ENCODE peak calls at places on chromosomes 3 and 15, in eight cellular contexts. K is nephron progenitor cell, Z is endothelial cell, J is Peyer's patch, P is IMR-90, X is GM20000, N is right atrium auricular region, U is testis. H is an unnamed sample.

GRCh38 chr15:70741677-70742293 is 21.6 kb downstream of the UACA start:
- DNase-seq in K (no peak), J (no peak), U (no peak), X (no peak), Z (no peak), N (no peak), P (peak), H (no peak)

GRCh38 chr3:34056951-34057390 is 258.5 kb downstream of the PDCD6IP start:
- DNase-seq in U (no peak), J (no peak), N (no peak), P (peak), K (no peak), X (no peak), Z (no peak), H (no peak)

GRCh38 chr15:63973212-63974009 is 72.9 kb downstream of the DAPK2 start:
- DNase-seq in J (no peak), U (no peak), X (no peak), K (no peak), P (peak), N (peak), Z (no peak), H (no peak)

GRCh38 chr15:57476533-57476975 is 100.2 kb downstream of the CGNL1 start:
- DNase-seq in J (no peak), U (no peak), N (no peak), K (no peak), Z (no peak), X (no peak), P (peak), H (no peak)

GRCh38 chr15:84976746-84977345 is 4.8 kb upstream of the PDE8A start:
- DNase-seq in U (no peak), N (no peak), K (no peak), J (no peak), X (peak), Z (no peak), P (no peak), H (no peak)

GRCh38 chr3:104298662-104299061 is 1068.0 kb upstream of the ALCAM start:
- DNase-seq in N (no peak), K (no peak), X (no peak), J (no peak), Z (no peak), U (no peak), P (no peak), H (no peak)

GRCh38 chr15:44832068-44832467 is 95.7 kb downstream of the TRIM69 start:
- DNase-seq in U (no peak), Z (no peak), N (no peak), X (no peak), J (no peak), P (no peak), K (no peak), H (no peak)

GRCh38 chr3:42014443-42014945 is 52.6 kb upstream of the ULK4 start:
- DNase-seq in J (peak), N (no peak), Z (no peak), U (peak), K (no peak), X (no peak), P (no peak), H (no peak)

GRCh38 chr3:134699721-134700120 is 48.9 kb upstream of the KY start:
- DNase-seq in X (no peak), N (peak), J (no peak), P (no peak), K (no peak), Z (no peak), U (no peak), H (no peak)

GRCh38 chr3:42746455-42747450 is 26.3 kb downstream of the CCDC13 start:
- DNase-seq in Z (no peak), K (no peak), X (no peak), N (peak), J (no peak), U (no peak), P (peak), H (no peak)

GRCh38 chr15:80106051-80106450 is 46.6 kb downstream of the ZFAND6 start:
- DNase-seq in J (no peak), X (no peak), N (no peak), U (no peak), K (no peak), P (peak), Z (no peak), H (no peak)

GRCh38 chr3:102488316-102488715 is 53.5 kb downstream of the ZPLD1 start:
- DNase-seq in N (no peak), Z (no peak), P (no peak), U (no peak), J (no peak), K (no peak), X (no peak), H (no peak)

GRCh38 chr3:123629747-123630047 is 44.8 kb upstream of the HACD2 start:
- DNase-seq in K (no peak), X (no peak), N (no peak), Z (no peak), J (no peak), P (no peak), U (no peak), H (no peak)

GRCh38 chr3:52527732-52528595 is 5.7 kb downstream of the NT5DC2 start:
- DNase-seq in Z (no peak), K (no peak), U (no peak), X (no peak), P (no peak), N (no peak), J (peak), H (peak)

GRCh38 chr3:178518660-178519396 is 17.4 kb upstream of the KCNMB2 start:
- DNase-seq in X (peak), N (no peak), J (no peak), P (no peak), K (no peak), Z (no peak), U (no peak), H (no peak)

GRCh38 chr3:180534828-180535227 is 67.1 kb upstream of the TTC14 start:
- DNase-seq in P (no peak), X (no peak), J (no peak), N (no peak), K (no peak), Z (no peak), U (no peak), H (no peak)

GRCh38 chr3:189488241-189488767 is 142.9 kb upstream of the TP63 start:
- DNase-seq in U (no peak), P (no peak), X (no peak), J (no peak), K (no peak), Z (no peak), N (no peak), H (no peak)

GRCh38 chr3:29412117-29412516 is 131.2 kb downstream of the RBMS3 start:
- DNase-seq in J (no peak), X (no peak), N (no peak), Z (no peak), U (no peak), P (peak), K (no peak), H (no peak)

GRCh38 chr3:61612211-61612995 is 51.0 kb downstream of the PTPRG start:
- DNase-seq in P (peak), U (no peak), X (no peak), J (no peak), Z (no peak), N (no peak), K (no peak), H (no peak)

GRCh38 chr15:63227689-63228088 is 38.3 kb downstream of the RAB8B start:
- DNase-seq in K (no peak), Z (no peak), N (no peak), P (no peak), J (no peak), X (no peak), U (no peak), H (no peak)

GRCh38 chr3:47323431-47324277 is 40.9 kb downstream of the KLHL18 start:
- DNase-seq in P (peak), U (no peak), J (peak), Z (no peak), K (no peak), X (no peak), N (no peak), H (no peak)

GRCh38 chr3:130658666-130659065 is 88.0 kb downstream of the PIK3R4 start:
- DNase-seq in N (no peak), U (no peak), K (no peak), Z (no peak), J (no peak), P (peak), X (no peak), H (no peak)

GRCh38 chr3:100169186-100169585 is 54.9 kb upstream of the FILIP1L start:
- DNase-seq in K (no peak), X (no peak), N (no peak), P (no peak), J (no peak), U (no peak), Z (no peak), H (no peak)

GRCh38 chr3:78337801-78338211 is 1297.9 kb downstream of the ROBO2 start:
- DNase-seq in Z (no peak), K (no peak), N (no peak), X (no peak), P (no peak), U (no peak), J (no peak), H (no peak)

GRCh38 chr3:56131976-56132590 is 336.2 kb downstream of the ERC2 start:
- DNase-seq in Z (no peak), J (no peak), P (peak), N (no peak), K (no peak), U (no peak), X (no peak), H (peak)

GRCh38 chr3:46335546-46335945 is 18.4 kb upstream of the CCR2 start:
- DNase-seq in J (no peak), K (no peak), P (no peak), U (no peak), Z (no peak), X (no peak), N (no peak), H (no peak)

GRCh38 chr3:119817964-119818363 is 36.1 kb downstream of the NR1I2 start:
- DNase-seq in Z (no peak), P (no peak), X (no peak), N (no peak), J (no peak), U (no peak), K (no peak), H (no peak)

GRCh38 chr3:141643391-141643790 is 94.7 kb upstream of the RNF7 start:
- DNase-seq in U (no peak), Z (no peak), P (peak), K (no peak), N (no peak), X (no peak), J (no peak), H (no peak)

GRCh38 chr3:126133606-126134005 is 46.8 kb downstream of the ALDH1L1 start:
- DNase-seq in K (no peak), P (no peak), N (no peak), J (peak), U (peak), Z (no peak), X (no peak), H (peak)

GRCh38 chr3:169091196-169091595 is 572.3 kb downstream of the MECOM start:
- DNase-seq in N (no peak), X (no peak), U (no peak), Z (no peak), J (no peak), P (peak), K (no peak), H (no peak)

GRCh38 chr15:40435331-40436089 is 5.2 kb upstream of the BAHD1 start:
- DNase-seq in P (no peak), K (no peak), Z (no peak), U (no peak), N (no peak), J (no peak), X (no peak), H (no peak)

GRCh38 chr15:70597056-70597603 is 166.2 kb downstream of the UACA start:
- DNase-seq in J (no peak), N (peak), U (no peak), Z (no peak), P (no peak), K (no peak), X (no peak), H (no peak)

GRCh38 chr15:41564286-41564959 is 5.4 kb downstream of the TYRO3 start:
- DNase-seq in U (peak), X (no peak), N (no peak), J (no peak), K (peak), Z (peak), P (no peak), H (no peak)

GRCh38 chr3:45655906-45656305 is 33.3 kb upstream of the SACM1L start:
- DNase-seq in K (no peak), X (no peak), Z (no peak), J (no peak), U (no peak), P (peak), N (no peak), H (no peak)

GRCh38 chr15:40040293-40040635 is 1.3 kb upstream of the SRP14 start:
- DNase-seq in J (no peak), U (no peak), K (no peak), N (no peak), P (no peak), Z (no peak), X (no peak), H (no peak)

GRCh38 chr3:41608267-41608822 is 353.6 kb downstream of the ULK4 start:
- DNase-seq in N (no peak), U (no peak), Z (no peak), P (no peak), J (no peak), X (no peak), K (no peak), H (no peak)

GRCh38 chr3:182212479-182213076 is 500.9 kb downstream of the SOX2 start:
- DNase-seq in U (no peak), K (no peak), P (peak), Z (no peak), N (no peak), X (no peak), J (peak), H (no peak)

GRCh38 chr3:137761563-137762503 is 2.3 kb upstream of the SOX14 start:
- DNase-seq in X (no peak), Z (peak), P (no peak), K (peak), J (no peak), U (no peak), N (no peak), H (peak)

GRCh38 chr15:33675246-33675645 is 293.1 kb upstream of the CHRM5 start:
- DNase-seq in P (no peak), K (no peak), N (no peak), Z (no peak), U (peak), J (no peak), X (peak), H (no peak)
- TF ChIP-seq CTCF in P (peak), K (peak), N (no peak), Z (peak), U (peak), J (no peak), X (peak), H (peak)

DNA sequence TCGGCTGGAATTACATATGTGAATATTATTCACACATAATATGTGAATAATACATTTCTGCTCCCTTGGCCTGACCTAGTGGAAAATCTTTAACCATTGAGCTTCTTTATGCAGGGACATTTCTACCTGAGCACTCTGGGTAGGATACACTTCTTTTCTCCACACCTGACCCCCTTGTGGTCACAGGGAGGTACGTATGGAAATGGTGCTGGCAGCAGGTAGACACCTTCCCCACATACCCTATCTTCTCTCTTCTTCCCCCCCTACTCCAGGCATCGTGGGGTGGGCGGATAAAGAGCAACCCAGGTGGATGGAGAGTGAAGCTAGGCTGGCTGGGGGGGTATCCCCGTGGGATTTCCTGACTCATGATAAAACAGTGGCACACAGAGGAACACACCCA is 312.1 kb downstream of the ARRDC4 start:
- DNase-seq in N (no peak), P (no peak), X (no peak), K (no peak), Z (no peak), J (no peak), U (no peak), H (no peak)
- TF ChIP-seq CTCF in N (no peak), P (no peak), X (no peak), K (no peak), Z (peak), J (no peak), U (no peak), H (no peak)

DNA sequence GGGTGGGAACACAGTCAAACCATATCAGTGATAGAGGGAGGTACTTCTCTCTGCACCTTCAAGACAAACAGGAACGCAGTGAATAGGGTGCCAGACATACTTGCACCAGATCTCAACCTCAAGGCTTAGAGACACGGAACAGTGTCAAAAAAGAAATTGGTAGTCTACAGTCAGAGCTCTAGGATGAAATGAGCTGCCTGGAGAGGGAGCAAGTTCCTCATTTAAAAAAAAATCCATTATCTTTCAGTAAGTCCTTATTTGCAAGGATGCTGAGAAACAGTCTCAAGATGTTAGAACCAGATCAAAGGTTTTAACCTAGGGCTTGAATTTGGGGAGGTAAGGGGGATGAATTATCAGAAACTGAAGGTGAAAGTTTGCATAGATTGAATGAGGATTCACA is 20.2 kb upstream of the LMCD1 start:
- DNase-seq in P (no peak), K (no peak), Z (no peak), N (no peak), U (no peak), J (no peak), X (no peak), H (no peak)
- TF ChIP-seq CTCF in P (no peak), K (no peak), Z (no peak), N (no peak), U (no peak), J (no peak), X (no peak), H (no peak)

GRCh38 chr3:36408146-36408545 is 27.8 kb downstream of the STAC start:
- DNase-seq in K (no peak), Z (no peak), J (no peak), N (no peak), U (no peak), X (no peak), P (no peak), H (no peak)
- TF ChIP-seq CTCF in K (peak), Z (peak), J (no peak), N (no peak), U (no peak), X (no peak), P (no peak), H (no peak)

GRCh38 chr3:114393367-114394072 is 99.7 kb downstream of the TIGIT start:
- DNase-seq in Z (no peak), X (no peak), K (no peak), N (no peak), P (no peak), J (no peak), U (no peak), H (no peak)

GRCh38 chr3:114383875-114384557 is 90.2 kb downstream of the TIGIT start:
- DNase-seq in Z (peak), X (peak), J (peak), N (peak), U (peak), P (peak), K (peak), H (peak)

GRCh38 chr3:114392831-114393230 is 99.0 kb downstream of the TIGIT start:
- DNase-seq in X (no peak), K (no peak), J (no peak), P (no peak), U (no peak), N (no peak), Z (no peak), H (no peak)

GRCh38 chr3:114384558-114384903 is 90.7 kb downstream of the TIGIT start:
- DNase-seq in X (no peak), J (no peak), K (no peak), N (no peak), U (no peak), Z (no peak), P (no peak), H (no peak)

DNA sequence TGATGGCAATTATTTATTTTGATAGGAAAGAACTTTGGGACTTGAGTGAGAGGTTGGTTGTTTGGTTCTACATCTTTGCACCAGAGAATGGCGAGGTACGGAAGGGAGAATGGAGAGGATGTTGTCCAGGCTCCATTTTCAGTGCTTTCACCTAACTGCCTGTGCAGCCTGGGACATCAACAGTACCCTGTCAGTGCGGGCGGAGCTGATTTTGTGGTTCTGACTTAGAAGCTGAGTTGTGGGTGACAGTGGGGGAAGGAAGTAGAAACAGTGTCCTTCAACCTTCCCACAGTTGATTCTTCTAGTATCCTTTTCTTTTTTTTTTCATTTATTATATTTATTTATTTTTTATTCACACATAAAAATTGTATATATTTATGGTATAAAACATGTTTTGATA is 95.3 kb downstream of the TIGIT start:
- DNase-seq in K (no peak), X (no peak), J (peak), U (no peak), N (no peak), Z (no peak), P (no peak), H (no peak)
- TF ChIP-seq CTCF in K (no peak), X (no peak), J (no peak), U (no peak), N (no peak), Z (no peak), P (no peak), H (no peak)

DNA sequence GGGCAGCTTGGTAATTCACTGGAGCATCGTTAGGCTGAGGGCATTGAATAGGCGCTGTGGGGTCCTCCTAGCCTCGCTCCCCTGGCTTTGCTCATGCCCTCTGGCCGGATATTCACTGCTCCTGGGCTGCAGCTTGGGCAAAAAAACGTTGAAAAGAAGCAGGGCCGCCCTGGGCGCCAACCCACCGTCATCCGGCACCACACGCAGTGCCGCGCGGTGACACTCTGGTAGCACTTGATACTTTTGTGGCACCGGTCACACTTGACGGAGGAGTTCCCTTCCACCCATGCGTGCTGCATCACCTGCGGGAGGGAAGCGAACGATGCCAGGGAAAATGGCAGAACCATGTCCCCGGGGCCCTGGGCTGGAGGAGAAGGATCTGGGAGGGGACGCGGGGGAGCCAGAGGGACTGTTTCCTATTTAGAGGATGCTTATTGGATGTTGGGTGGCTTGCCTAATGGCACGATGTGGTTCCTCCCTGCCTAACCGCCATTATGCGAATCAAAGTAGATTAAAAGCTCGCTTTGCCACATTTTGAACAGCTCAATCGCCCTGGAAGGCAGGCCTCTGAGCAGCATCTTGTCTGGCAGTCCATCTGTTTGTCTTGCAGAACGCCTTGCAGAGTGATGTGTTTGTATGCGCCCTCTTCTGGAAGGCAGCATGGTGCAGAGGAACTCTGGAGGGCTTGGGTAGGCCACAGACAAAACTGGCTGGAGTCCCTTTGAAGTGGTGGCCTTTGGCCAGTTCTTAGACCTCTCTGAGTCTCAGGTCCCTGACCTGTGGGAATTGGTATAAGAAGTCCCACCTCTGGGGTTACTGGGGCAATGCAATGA is 93.2 kb downstream of the DGKG start:
- DNase-seq in P (peak), J (no peak), N (no peak), K (no peak), Z (peak), U (no peak), X (no peak), H (no peak)
- TF ChIP-seq CTCF in P (peak), J (no peak), N (no peak), K (no peak), Z (no peak), U (no peak), X (peak), H (no peak)

H was measured in left lung.